ENCODE peak calls at places on chromosome 19, in nine cellular contexts. Y is esophagus squamous epithelium, C is NB4, H is vagina, G is tibial nerve, J is uterus, Q is heart left ventricle, S is spleen, D is H54. M is an unnamed sample.

GRCh38 chr19:52507266-52507665 is 20.2 kb upstream of the ZNF808 start:
- DNase-seq in Y (no peak), C (no peak), H (no peak), G (no peak), J (no peak), Q (no peak), S (no peak), D (no peak), M (no peak)

GRCh38 chr19:39832341-39833083 is 1.4 kb downstream of the DYRK1B start:
- DNase-seq in Y (no peak), C (peak; percentile 27), H (no peak), G (no peak), J (no peak), Q (no peak), S (no peak), D (no peak), M (no peak)

GRCh38 chr19:1825909-1826556 is 14.0 kb upstream of the ATP8B3 start:
- DNase-seq in Y (no peak), C (peak; percentile 64), H (no peak), G (peak; percentile 64), J (peak; percentile 77), Q (peak; percentile 69), S (peak; percentile 94), D (peak; percentile 97), M (peak; percentile 89)

GRCh38 chr19:49431330-49431749 is 6.2 kb downstream of the GFY start:
- DNase-seq in Y (no peak), C (no peak), H (no peak), G (no peak), J (no peak), Q (no peak), S (no peak), D (no peak), M (no peak)

GRCh38 chr19:45402469-45403070 is 2.3 kb downstream of the PPP1R13L start:
- DNase-seq in Y (no peak), C (peak; percentile 26), H (no peak), G (no peak), J (no peak), Q (peak; percentile 46), S (peak; percentile 85), D (no peak), M (peak; percentile 54)

GRCh38 chr19:44808463-44809371 is at the start of gene BCAM:
- DNase-seq in Y (no peak), C (no peak), H (no peak), G (peak; percentile 55), J (peak; percentile 82), Q (peak; percentile 93), S (peak; percentile 85), D (no peak), M (peak; percentile 42)

GRCh38 chr19:2952953-2953481 is 8.2 kb upstream of the ZNF77 start:
- DNase-seq in Y (no peak), C (no peak), H (no peak), G (no peak), J (no peak), Q (no peak), S (no peak), D (no peak), M (no peak)

GRCh38 chr19:35216833-35217707 is 11.5 kb downstream of the FAM187B start:
- DNase-seq in Y (no peak), C (no peak), H (no peak), G (no peak), J (no peak), Q (peak; percentile 30), S (peak; percentile 80), D (no peak), M (no peak)

GRCh38 chr19:42175335-42175734 is 42.1 kb downstream of the DEDD2 start:
- DNase-seq in Y (no peak), C (no peak), H (no peak), G (no peak), J (no peak), Q (no peak), S (no peak), D (no peak), M (no peak)

GRCh38 chr19:42175952-42176648 is 41.4 kb downstream of the DEDD2 start:
- DNase-seq in Y (no peak), C (no peak), H (no peak), G (no peak), J (no peak), Q (no peak), S (no peak), D (no peak), M (no peak)

GRCh38 chr19:42176990-42177685 is 40.3 kb downstream of the DEDD2 start:
- DNase-seq in Y (no peak), C (peak; percentile 83), H (no peak), G (peak; percentile 26), J (peak; percentile 36), Q (peak; percentile 59), S (peak; percentile 95), D (peak; percentile 86), M (peak; percentile 77)

GRCh38 chr19:42177686-42178019 is 39.8 kb downstream of the DEDD2 start:
- DNase-seq in Y (no peak), C (no peak), H (no peak), G (no peak), J (no peak), Q (no peak), S (no peak), D (no peak), M (no peak)

GRCh38 chr19:42176649-42176989 is 40.9 kb downstream of the DEDD2 start:
- DNase-seq in Y (no peak), C (no peak), H (no peak), G (no peak), J (no peak), Q (no peak), S (no peak), D (no peak), M (no peak)
- TF ChIP-seq POLR2A in Y (no peak), C (no peak), H (no peak), G (no peak), J (no peak), Q (no peak), S (no peak), D (no peak), M (no peak)

DNA sequence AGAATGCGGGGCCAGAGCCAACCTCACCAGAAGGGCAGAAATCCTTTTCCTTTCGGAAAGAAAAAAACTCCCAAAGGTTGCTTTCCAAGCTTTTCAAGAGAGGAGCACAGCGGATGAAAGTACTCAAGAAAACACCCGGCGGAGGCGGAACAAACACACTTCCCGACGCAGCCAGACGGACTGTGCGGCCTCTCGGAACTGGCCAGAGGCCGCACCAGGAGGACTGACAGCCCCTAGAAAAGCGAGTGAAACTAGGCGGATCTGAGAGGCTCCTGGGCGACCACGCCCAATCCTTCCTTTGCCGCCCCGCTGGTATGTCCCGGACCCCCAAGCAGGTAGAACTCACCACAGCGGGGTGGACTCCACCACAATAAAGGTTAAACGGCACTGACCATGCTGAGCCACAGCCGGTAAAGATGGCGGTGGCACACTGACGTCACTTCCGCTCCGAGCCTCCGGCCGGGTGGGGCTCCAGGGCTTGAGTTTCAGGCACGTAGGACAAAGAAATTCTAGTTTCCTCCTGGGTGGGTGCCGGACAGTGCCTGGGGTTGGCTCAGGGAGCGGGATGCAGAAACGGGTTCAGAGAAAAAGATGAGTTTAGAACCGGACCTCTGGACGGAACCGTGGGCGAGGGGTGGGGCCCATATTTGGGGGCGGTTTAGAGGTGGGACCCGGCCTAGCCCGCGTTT is at the start of gene ZNF562:
- DNase-seq in Y (peak; percentile 24), C (peak; percentile 77), H (no peak), G (peak; percentile 62), J (peak; percentile 85), Q (peak; percentile 90), S (peak; percentile 95), D (peak; percentile 86), M (peak; percentile 93)
- TF ChIP-seq POLR2A in Y (no peak), C (no peak), H (no peak), G (peak; percentile 29), J (peak; percentile 53), Q (no peak), S (no peak), D (peak; percentile 78), M (peak; percentile 79)

DNA sequence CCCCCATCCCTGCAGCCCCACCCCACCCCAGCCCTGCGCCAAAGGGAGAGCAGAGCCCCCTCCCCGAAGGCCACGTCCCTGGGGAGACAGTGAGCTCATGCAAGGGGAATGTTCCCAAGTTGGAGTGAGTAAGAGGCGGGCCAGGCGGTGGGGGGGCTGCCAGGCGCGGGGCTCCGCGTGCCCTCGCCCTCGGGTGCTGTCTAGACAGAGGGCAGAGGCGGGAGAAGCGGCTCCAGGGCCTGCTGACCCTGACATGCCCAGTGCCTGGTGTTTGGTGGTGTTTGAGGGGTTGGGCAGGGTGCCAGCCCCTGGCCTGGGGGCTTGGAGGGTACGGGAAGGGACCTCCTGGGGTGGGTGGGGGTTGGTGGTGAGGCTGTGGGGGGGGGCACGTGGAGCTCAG is 1.0 kb downstream of the FSTL3 start:
- DNase-seq in Y (no peak), C (no peak), H (no peak), G (peak; percentile 73), J (peak; percentile 86), Q (peak; percentile 81), S (no peak), D (peak; percentile 95), M (no peak)
- TF ChIP-seq POLR2A in Y (no peak), C (no peak), H (no peak), G (no peak), J (no peak), Q (no peak), S (no peak), D (no peak), M (no peak)

GRCh38 chr19:11142528-11143171 is 12.9 kb downstream of the SPC24 start:
- DNase-seq in Y (no peak), C (no peak), H (no peak), G (peak; percentile 86), J (peak; percentile 96), Q (peak; percentile 93), S (peak; percentile 78), D (peak; percentile 86), M (peak; percentile 68)

GRCh38 chr19:11140896-11141295 is 14.7 kb downstream of the SPC24 start:
- DNase-seq in Y (no peak), C (no peak), H (no peak), G (no peak), J (no peak), Q (no peak), S (no peak), D (no peak), M (no peak)

GRCh38 chr19:11148001-11148400 is 7.6 kb downstream of the SPC24 start:
- DNase-seq in Y (no peak), C (no peak), H (no peak), G (no peak), J (no peak), Q (no peak), S (no peak), D (no peak), M (no peak)

GRCh38 chr19:11141937-11142527 is 13.6 kb downstream of the SPC24 start:
- DNase-seq in Y (no peak), C (no peak), H (no peak), G (no peak), J (no peak), Q (no peak), S (no peak), D (no peak), M (no peak)

DNA sequence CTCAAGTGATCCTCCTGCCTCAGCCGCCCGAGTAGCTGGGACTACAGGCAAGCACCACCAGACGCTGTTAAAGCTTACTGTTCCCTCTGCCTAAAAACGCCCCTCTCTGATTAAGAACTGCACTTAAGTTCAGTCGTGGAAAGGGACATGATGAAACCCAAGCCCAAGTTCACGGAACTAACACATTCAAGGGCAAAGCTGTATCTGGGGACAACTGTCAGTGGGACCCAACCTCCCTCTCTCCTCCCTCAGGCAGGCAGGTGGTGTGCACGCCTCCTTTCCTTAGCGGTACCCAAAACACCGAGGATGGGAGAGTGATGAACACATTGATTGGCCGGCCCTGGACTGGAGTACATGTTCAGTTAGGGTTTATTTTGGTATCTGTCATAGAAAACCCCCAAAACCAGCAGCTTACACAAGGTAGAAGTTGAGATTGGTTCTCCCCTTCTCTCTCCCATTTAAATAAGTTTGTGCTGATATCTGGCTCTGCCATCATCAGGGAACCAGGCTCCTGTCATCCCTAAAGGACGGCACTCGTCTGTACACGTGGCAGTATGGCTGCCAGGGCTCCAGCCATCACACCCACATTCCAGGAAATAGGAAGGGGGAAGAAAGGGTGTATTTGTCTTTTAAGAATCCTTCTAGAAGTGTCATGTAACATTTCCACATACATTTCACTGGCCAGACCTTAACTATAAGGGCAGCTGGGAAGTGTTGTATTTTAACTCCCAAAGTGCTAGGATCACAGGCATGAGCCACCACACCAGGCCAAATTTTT is 10.2 kb downstream of the SPC24 start:
- DNase-seq in Y (no peak), C (no peak), H (no peak), G (no peak), J (no peak), Q (no peak), S (no peak), D (no peak), M (no peak)
- TF ChIP-seq POLR2A in Y (no peak), C (no peak), H (no peak), G (no peak), J (no peak), Q (no peak), S (no peak), D (no peak), M (no peak)

M was measured in erythroblast.